ENCODE peak calls at places on chromosomes 6 and 20, in eight cellular contexts. Y is lower lobe of right lung, P is fibroblast of lung, Z is heart left ventricle, K is mammary epithelial cell, J is uterus, R is adrenal gland, O is A673. L is an unnamed sample.

GRCh38 chr20:56625837-56626236 is 3.3 kb upstream of the TFAP2C start:
- DNase-seq in Y (no peak), P (no peak), Z (no peak), K (no peak), J (no peak), R (no peak), O (no peak), L (no peak)

GRCh38 chr6:134207431-134207830 is 110.5 kb downstream of the SGK1 start:
- DNase-seq in Y (no peak), P (no peak), Z (no peak), K (no peak), J (no peak), R (no peak), O (no peak), L (no peak)

GRCh38 chr6:65937982-65938381 is 231.0 kb upstream of the EYS start:
- DNase-seq in Y (no peak), P (peak; percentile 20), Z (no peak), K (no peak), J (no peak), R (peak; percentile 90), O (no peak), L (no peak)

GRCh38 chr6:1593958-1594314 is 15.8 kb upstream of the FOXC1 start:
- DNase-seq in Y (no peak), P (no peak), Z (no peak), K (peak; percentile 35), J (no peak), R (no peak), O (no peak), L (no peak)

GRCh38 chr6:43790031-43790430 is 20.0 kb downstream of the VEGFA start:
- DNase-seq in Y (no peak), P (no peak), Z (peak; percentile 71), K (no peak), J (peak; percentile 51), R (peak; percentile 46), O (no peak), L (no peak)

GRCh38 chr6:113856571-113857564 is at the start of gene MARCKS:
- DNase-seq in Y (peak; percentile 79), P (peak; percentile 90), Z (peak; percentile 68), K (peak; percentile 89), J (peak; percentile 78), R (peak; percentile 38), O (peak; percentile 95), L (peak; percentile 78)

GRCh38 chr20:37968726-37969401 is 64.4 kb downstream of the TTI1 start:
- DNase-seq in Y (no peak), P (no peak), Z (no peak), K (no peak), J (no peak), R (no peak), O (peak; percentile 74), L (no peak)

GRCh38 chr6:169998457-169998856 is 247.0 kb downstream of the ERMARD start:
- DNase-seq in Y (no peak), P (no peak), Z (no peak), K (no peak), J (no peak), R (no peak), O (no peak), L (peak; percentile 41)

GRCh38 chr6:160386869-160387518 is 38.8 kb downstream of the SLC22A3 start:
- DNase-seq in Y (peak; percentile 54), P (peak; percentile 9), Z (peak; percentile 38), K (peak; percentile 83), J (peak; percentile 67), R (no peak), O (no peak), L (no peak)

GRCh38 chr6:24307881-24308280 is 50.0 kb downstream of the DCDC2 start:
- DNase-seq in Y (no peak), P (peak; percentile 55), Z (no peak), K (no peak), J (no peak), R (no peak), O (peak; percentile 84), L (no peak)

GRCh38 chr6:27163858-27164257 is 83.6 kb upstream of the PRSS16 start:
- DNase-seq in Y (no peak), P (no peak), Z (no peak), K (no peak), J (no peak), R (no peak), O (no peak), L (no peak)

GRCh38 chr20:59253779-59254319 is 46.6 kb upstream of the EDN3 start:
- DNase-seq in Y (no peak), P (no peak), Z (no peak), K (no peak), J (no peak), R (no peak), O (no peak), L (no peak)

GRCh38 chr20:528923-529594 is 14.5 kb downstream of the CSNK2A1 start:
- DNase-seq in Y (no peak), P (peak; percentile 83), Z (no peak), K (peak; percentile 93), J (no peak), R (peak; percentile 28), O (no peak), L (no peak)

GRCh38 chr6:96899019-96899418 is 1.3 kb upstream of the NDUFAF4 start:
- DNase-seq in Y (no peak), P (peak; percentile 47), Z (no peak), K (peak; percentile 16), J (peak; percentile 20), R (peak; percentile 34), O (peak; percentile 70), L (no peak)

GRCh38 chr20:5070570-5070969 is 49.2 kb downstream of the PCNA start:
- DNase-seq in Y (no peak), P (no peak), Z (no peak), K (no peak), J (no peak), R (no peak), O (no peak), L (no peak)

GRCh38 chr6:154258064-154258757 is 98.4 kb downstream of the IPCEF1 start:
- DNase-seq in Y (no peak), P (no peak), Z (no peak), K (no peak), J (no peak), R (no peak), O (no peak), L (no peak)

GRCh38 chr6:87722831-87723726 is 21.0 kb upstream of the AKIRIN2 start:
- DNase-seq in Y (peak; percentile 68), P (peak; percentile 97), Z (peak; percentile 80), K (peak; percentile 98), J (no peak), R (peak; percentile 94), O (no peak), L (peak; percentile 70)

GRCh38 chr6:16238057-16238657 is at the start of gene GMPR:
- DNase-seq in Y (peak; percentile 90), P (peak; percentile 54), Z (peak; percentile 89), K (peak; percentile 27), J (peak; percentile 72), R (peak; percentile 79), O (peak; percentile 53), L (peak; percentile 93)

GRCh38 chr6:75445738-75446137 is 47.9 kb downstream of the FILIP1 start:
- DNase-seq in Y (no peak), P (no peak), Z (no peak), K (no peak), J (no peak), R (no peak), O (no peak), L (no peak)
- H3K27ac ChIP-seq in Y (no peak overlapping the region), P (no peak overlapping the region), Z (peak overlapping the region; percentile 40), K (no peak overlapping the region), J (no peak overlapping the region), R (no peak overlapping the region), O (no peak overlapping the region), L (no peak overlapping the region)

DNA sequence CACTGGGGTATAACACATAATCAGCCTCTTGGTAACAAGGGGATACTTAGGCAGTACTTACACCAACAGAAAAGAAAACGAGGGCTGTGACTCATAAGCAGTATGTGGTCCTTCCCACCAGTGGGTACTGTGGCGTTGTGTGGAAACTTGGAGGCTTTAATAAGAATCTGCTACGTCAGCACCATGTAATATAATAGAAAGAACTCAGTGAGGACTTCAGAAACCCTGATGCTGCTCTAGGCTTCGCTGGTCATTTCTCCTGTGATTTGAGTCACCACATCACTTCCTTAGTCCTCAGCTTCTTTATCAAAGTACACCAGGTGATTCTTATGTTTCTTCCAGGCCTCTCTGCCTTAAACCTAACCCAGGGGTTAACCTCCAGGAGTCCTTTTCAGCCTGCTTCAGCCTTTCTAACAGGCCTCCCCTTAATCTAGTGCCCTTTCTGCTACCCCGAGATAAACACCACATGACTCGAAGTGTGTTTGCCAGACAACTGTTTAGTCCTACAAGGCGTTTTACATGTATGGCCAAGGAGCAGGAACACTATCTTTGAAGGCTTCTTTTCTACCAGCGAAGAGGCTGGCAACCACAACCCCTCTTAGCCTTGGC is 68.5 kb downstream of the FYN start:
- DNase-seq in Y (no peak), P (peak; percentile 94), Z (no peak), K (no peak), J (peak; percentile 44), R (no peak), O (peak; percentile 35), L (no peak)
- TF ChIP-seq CTCF in Y (peak; percentile 10), P (peak; percentile 47), Z (peak; percentile 18), K (no peak), J (no peak), R (no peak), O (no peak), L (no peak)

DNA sequence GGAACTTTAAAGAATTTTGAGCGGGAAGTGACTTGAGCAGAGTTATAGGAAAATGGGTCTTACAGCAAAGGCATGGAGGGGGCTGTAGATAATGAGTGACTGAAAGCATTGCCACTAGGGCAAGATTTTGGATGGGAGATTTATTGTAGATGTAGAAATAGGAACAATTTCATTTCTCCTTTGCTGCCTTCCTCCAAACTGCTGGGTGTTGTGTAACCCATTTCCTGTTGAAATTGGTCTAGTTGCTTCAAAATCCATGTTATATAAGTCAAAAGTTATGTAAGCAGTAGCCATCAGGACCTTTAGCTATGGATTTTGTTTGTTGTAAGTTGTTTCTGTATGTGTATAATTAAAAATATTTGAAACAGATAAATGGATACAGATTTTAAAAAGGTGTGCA is 11.1 kb downstream of the YWHAB start:
- DNase-seq in Y (no peak), P (no peak), Z (no peak), K (no peak), J (no peak), R (no peak), O (peak; percentile 33), L (no peak)
- H3K27ac ChIP-seq in Y (no peak overlapping the region), P (no peak overlapping the region), Z (peak overlapping the region; percentile 19), K (no peak overlapping the region), J (no peak overlapping the region), R (no peak overlapping the region), O (no peak overlapping the region), L (peak overlapping the region; percentile 61)

GRCh38 chr20:23141450-23142161 is 55.5 kb upstream of the CD93 start:
- DNase-seq in Y (no peak), P (peak; percentile 89), Z (peak; percentile 13), K (no peak), J (no peak), R (peak; percentile 69), O (no peak), L (no peak)

GRCh38 chr20:23143986-23144695 is 58.0 kb upstream of the CD93 start:
- DNase-seq in Y (no peak), P (no peak), Z (peak; percentile 11), K (peak; percentile 39), J (no peak), R (no peak), O (no peak), L (no peak)

GRCh38 chr20:23144856-23145255 is 58.7 kb upstream of the CD93 start:
- DNase-seq in Y (no peak), P (no peak), Z (no peak), K (no peak), J (no peak), R (no peak), O (no peak), L (no peak)

GRCh38 chr20:23142162-23143050 is 56.3 kb upstream of the CD93 start:
- DNase-seq in Y (peak; percentile 45), P (no peak), Z (peak; percentile 28), K (peak; percentile 63), J (no peak), R (no peak), O (no peak), L (peak; percentile 67)

GRCh38 chr20:23143098-23143497 is 57.0 kb upstream of the CD93 start:
- DNase-seq in Y (peak; percentile 65), P (peak; percentile 84), Z (peak; percentile 87), K (peak; percentile 76), J (peak; percentile 59), R (peak; percentile 87), O (peak; percentile 65), L (no peak)
- TF ChIP-seq CTCF in Y (no peak), P (no peak), Z (no peak), K (no peak), J (no peak), R (no peak), O (no peak), L (no peak)

L was measured in upper lobe of right lung.